ENCODE peak calls at places on chromosomes 16 and 17, in ten cellular contexts. W is effector CD8-positive, alpha-beta T cell; X is RCC 7860; J is AG04449; K is stimulated activated CD8-positive, alpha-beta memory T cell treated with anti-CD3 and anti-CD28 coated beads, Interleukin-7, amount 100 ng/mL, for 1 hour; S is psoas muscle; T is adipocyte; A is DMS153; B is activated naive CD4-positive, alpha-beta T cell treated with Interleukin-2 at 50 U/mL for 16 hours; H is NCI-H1105. U is an unnamed sample.

GRCh38 chr17:48647103-48647963 is 21.2 kb upstream of the HOXB9 start:
- DNase-seq in W (no peak), X (no peak), J (no peak), K (no peak), S (no peak), T (no peak), A (no peak), B (no peak), H (no peak), U (no peak)

GRCh38 chr17:79020631-79021301 is 3.2 kb upstream of the C1QTNF1 start:
- DNase-seq in W (no peak), X (no peak), J (no peak), K (no peak), S (no peak), T (peak), A (no peak), B (no peak), H (no peak), U (no peak)

GRCh38 chr16:20099375-20099774 is 25.7 kb upstream of the GPR139 start:
- DNase-seq in W (no peak), X (no peak), J (no peak), K (no peak), S (no peak), T (no peak), A (no peak), B (no peak), H (no peak), U (no peak)

GRCh38 chr17:50421308-50422031 is 4.5 kb upstream of the ACSF2 start:
- DNase-seq in W (no peak), X (no peak), J (no peak), K (no peak), S (no peak), T (peak), A (no peak), B (no peak), H (no peak), U (no peak)

GRCh38 chr17:78689029-78689428 is 93.0 kb downstream of the CYTH1 start:
- DNase-seq in W (no peak), X (no peak), J (no peak), K (no peak), S (no peak), T (no peak), A (no peak), B (no peak), H (no peak), U (no peak)

GRCh38 chr16:74738134-74738541 is 36.5 kb downstream of the FA2H start:
- DNase-seq in W (no peak), X (peak), J (no peak), K (no peak), S (no peak), T (peak), A (no peak), B (no peak), H (no peak), U (no peak)

GRCh38 chr17:43832168-43832975 is 574 bp downstream of the MPP3 start:
- DNase-seq in W (no peak), X (peak), J (peak), K (no peak), S (peak), T (peak), A (no peak), B (peak), H (peak), U (no peak)

GRCh38 chr16:85363427-85363826 is 249.7 kb upstream of the GSE1 start:
- DNase-seq in W (no peak), X (no peak), J (no peak), K (no peak), S (no peak), T (no peak), A (no peak), B (no peak), H (no peak), U (no peak)

GRCh38 chr17:50165867-50166517 is at the start of gene SGCA:
- DNase-seq in W (no peak), X (no peak), J (no peak), K (no peak), S (peak), T (no peak), A (no peak), B (no peak), H (no peak), U (no peak)

GRCh38 chr17:48834973-48835372 is 4.1 kb downstream of the CALCOCO2 start:
- DNase-seq in W (no peak), X (no peak), J (no peak), K (no peak), S (no peak), T (no peak), A (no peak), B (no peak), H (no peak), U (no peak)